ENCODE peak calls at places on chromosomes 2 and 18, in eight cellular contexts. One of them, this sample, is unnamed.

GRCh38 chr2:2007551-2008501 is 263.5 kb upstream of the PXDN start:
- DNase-seq in stimulated activated CD4-positive, alpha-beta T cell treated with anti-CD3 and anti-CD28 coated beads, TNF-alpha, amount 100 ng/mL, for 24 hours: no peak
- DNase-seq in endothelial cell: no peak
- DNase-seq in left ventricle myocardium superior: no peak
- DNase-seq in foreskin fibroblast: no peak
- DNase-seq in MG63: no peak
- DNase-seq in activated CD4-positive, alpha-beta T cell treated with anti-CD3 and anti-CD28 coated beads for 36 hours: no peak
- DNase-seq in kidney tubule cell: no peak
- DNase-seq in this sample: no peak

GRCh38 chr2:225022188-225022587 is 20.1 kb downstream of the DOCK10 start:
- DNase-seq in stimulated activated CD4-positive, alpha-beta T cell treated with anti-CD3 and anti-CD28 coated beads, TNF-alpha, amount 100 ng/mL, for 24 hours: no peak
- DNase-seq in endothelial cell: no peak
- DNase-seq in left ventricle myocardium superior: no peak
- DNase-seq in foreskin fibroblast: no peak
- DNase-seq in MG63: no peak
- DNase-seq in activated CD4-positive, alpha-beta T cell treated with anti-CD3 and anti-CD28 coated beads for 36 hours: no peak
- DNase-seq in kidney tubule cell: no peak
- DNase-seq in this sample: no peak

GRCh38 chr2:196967126-196967525 is 40.6 kb upstream of the PGAP1 start:
- DNase-seq in stimulated activated CD4-positive, alpha-beta T cell treated with anti-CD3 and anti-CD28 coated beads, TNF-alpha, amount 100 ng/mL, for 24 hours: no peak
- DNase-seq in endothelial cell: no peak
- DNase-seq in left ventricle myocardium superior: no peak
- DNase-seq in foreskin fibroblast: peak
- DNase-seq in MG63: no peak
- DNase-seq in activated CD4-positive, alpha-beta T cell treated with anti-CD3 and anti-CD28 coated beads for 36 hours: no peak
- DNase-seq in kidney tubule cell: peak
- DNase-seq in this sample: peak

GRCh38 chr18:65206551-65207260 is 544.1 kb upstream of the CDH7 start:
- DNase-seq in stimulated activated CD4-positive, alpha-beta T cell treated with anti-CD3 and anti-CD28 coated beads, TNF-alpha, amount 100 ng/mL, for 24 hours: no peak
- DNase-seq in endothelial cell: peak
- DNase-seq in left ventricle myocardium superior: peak
- DNase-seq in foreskin fibroblast: no peak
- DNase-seq in MG63: no peak
- DNase-seq in activated CD4-positive, alpha-beta T cell treated with anti-CD3 and anti-CD28 coated beads for 36 hours: no peak
- DNase-seq in kidney tubule cell: no peak
- DNase-seq in this sample: no peak

GRCh38 chr2:233421091-233421816 is 67.0 kb downstream of the DGKD start:
- DNase-seq in stimulated activated CD4-positive, alpha-beta T cell treated with anti-CD3 and anti-CD28 coated beads, TNF-alpha, amount 100 ng/mL, for 24 hours: no peak
- DNase-seq in endothelial cell: no peak
- DNase-seq in left ventricle myocardium superior: no peak
- DNase-seq in foreskin fibroblast: no peak
- DNase-seq in MG63: no peak
- DNase-seq in activated CD4-positive, alpha-beta T cell treated with anti-CD3 and anti-CD28 coated beads for 36 hours: no peak
- DNase-seq in kidney tubule cell: no peak
- DNase-seq in this sample: no peak

GRCh38 chr2:201969241-201969937 is 64.3 kb upstream of the FZD7 start:
- DNase-seq in stimulated activated CD4-positive, alpha-beta T cell treated with anti-CD3 and anti-CD28 coated beads, TNF-alpha, amount 100 ng/mL, for 24 hours: no peak
- DNase-seq in endothelial cell: no peak
- DNase-seq in left ventricle myocardium superior: no peak
- DNase-seq in foreskin fibroblast: no peak
- DNase-seq in MG63: no peak
- DNase-seq in activated CD4-positive, alpha-beta T cell treated with anti-CD3 and anti-CD28 coated beads for 36 hours: no peak
- DNase-seq in kidney tubule cell: no peak
- DNase-seq in this sample: no peak

GRCh38 chr2:10720306-10720705 is 1.1 kb upstream of the ATP6V1C2 start:
- DNase-seq in stimulated activated CD4-positive, alpha-beta T cell treated with anti-CD3 and anti-CD28 coated beads, TNF-alpha, amount 100 ng/mL, for 24 hours: no peak
- DNase-seq in endothelial cell: no peak
- DNase-seq in left ventricle myocardium superior: no peak
- DNase-seq in foreskin fibroblast: no peak
- DNase-seq in MG63: no peak
- DNase-seq in activated CD4-positive, alpha-beta T cell treated with anti-CD3 and anti-CD28 coated beads for 36 hours: no peak
- DNase-seq in kidney tubule cell: no peak
- DNase-seq in this sample: no peak

GRCh38 chr2:1731963-1732768 is 12.1 kb downstream of the PXDN start:
- DNase-seq in stimulated activated CD4-positive, alpha-beta T cell treated with anti-CD3 and anti-CD28 coated beads, TNF-alpha, amount 100 ng/mL, for 24 hours: no peak
- DNase-seq in endothelial cell: no peak
- DNase-seq in left ventricle myocardium superior: peak
- DNase-seq in foreskin fibroblast: peak
- DNase-seq in MG63: peak
- DNase-seq in activated CD4-positive, alpha-beta T cell treated with anti-CD3 and anti-CD28 coated beads for 36 hours: no peak
- DNase-seq in kidney tubule cell: peak
- DNase-seq in this sample: no peak

GRCh38 chr2:214808481-214808931 is 977 bp downstream of the BARD1 start:
- DNase-seq in stimulated activated CD4-positive, alpha-beta T cell treated with anti-CD3 and anti-CD28 coated beads, TNF-alpha, amount 100 ng/mL, for 24 hours: no peak
- DNase-seq in endothelial cell: no peak
- DNase-seq in left ventricle myocardium superior: no peak
- DNase-seq in foreskin fibroblast: peak
- DNase-seq in MG63: no peak
- DNase-seq in activated CD4-positive, alpha-beta T cell treated with anti-CD3 and anti-CD28 coated beads for 36 hours: no peak
- DNase-seq in kidney tubule cell: peak
- DNase-seq in this sample: no peak

GRCh38 chr2:108965540-108966299 is 23.3 kb downstream of the EDAR start:
- DNase-seq in stimulated activated CD4-positive, alpha-beta T cell treated with anti-CD3 and anti-CD28 coated beads, TNF-alpha, amount 100 ng/mL, for 24 hours: no peak
- DNase-seq in endothelial cell: no peak
- DNase-seq in left ventricle myocardium superior: no peak
- DNase-seq in foreskin fibroblast: no peak
- DNase-seq in MG63: no peak
- DNase-seq in activated CD4-positive, alpha-beta T cell treated with anti-CD3 and anti-CD28 coated beads for 36 hours: peak
- DNase-seq in kidney tubule cell: no peak
- DNase-seq in this sample: no peak

GRCh38 chr2:38516122-38516521 is 86.6 kb downstream of the HNRNPLL start:
- DNase-seq in stimulated activated CD4-positive, alpha-beta T cell treated with anti-CD3 and anti-CD28 coated beads, TNF-alpha, amount 100 ng/mL, for 24 hours: no peak
- DNase-seq in endothelial cell: no peak
- DNase-seq in left ventricle myocardium superior: no peak
- DNase-seq in foreskin fibroblast: no peak
- DNase-seq in MG63: no peak
- DNase-seq in activated CD4-positive, alpha-beta T cell treated with anti-CD3 and anti-CD28 coated beads for 36 hours: no peak
- DNase-seq in kidney tubule cell: no peak
- DNase-seq in this sample: no peak

GRCh38 chr2:239913632-239914417 is 111.3 kb downstream of the NDUFA10 start:
- DNase-seq in stimulated activated CD4-positive, alpha-beta T cell treated with anti-CD3 and anti-CD28 coated beads, TNF-alpha, amount 100 ng/mL, for 24 hours: no peak
- DNase-seq in endothelial cell: no peak
- DNase-seq in left ventricle myocardium superior: no peak
- DNase-seq in foreskin fibroblast: no peak
- DNase-seq in MG63: no peak
- DNase-seq in activated CD4-positive, alpha-beta T cell treated with anti-CD3 and anti-CD28 coated beads for 36 hours: no peak
- DNase-seq in kidney tubule cell: no peak
- DNase-seq in this sample: no peak

GRCh38 chr2:2720351-2720750 is 389.3 kb upstream of the MYT1L start:
- DNase-seq in stimulated activated CD4-positive, alpha-beta T cell treated with anti-CD3 and anti-CD28 coated beads, TNF-alpha, amount 100 ng/mL, for 24 hours: no peak
- DNase-seq in endothelial cell: no peak
- DNase-seq in left ventricle myocardium superior: no peak
- DNase-seq in foreskin fibroblast: no peak
- DNase-seq in MG63: no peak
- DNase-seq in activated CD4-positive, alpha-beta T cell treated with anti-CD3 and anti-CD28 coated beads for 36 hours: no peak
- DNase-seq in kidney tubule cell: no peak
- DNase-seq in this sample: no peak

GRCh38 chr18:70132999-70133398 is 72.5 kb downstream of the RTTN start:
- DNase-seq in stimulated activated CD4-positive, alpha-beta T cell treated with anti-CD3 and anti-CD28 coated beads, TNF-alpha, amount 100 ng/mL, for 24 hours: no peak
- DNase-seq in endothelial cell: no peak
- DNase-seq in left ventricle myocardium superior: no peak
- DNase-seq in foreskin fibroblast: peak
- DNase-seq in MG63: peak
- DNase-seq in activated CD4-positive, alpha-beta T cell treated with anti-CD3 and anti-CD28 coated beads for 36 hours: no peak
- DNase-seq in kidney tubule cell: peak
- DNase-seq in this sample: peak

GRCh38 chr18:3012306-3012919 is 531 bp downstream of the LPIN2 start:
- DNase-seq in stimulated activated CD4-positive, alpha-beta T cell treated with anti-CD3 and anti-CD28 coated beads, TNF-alpha, amount 100 ng/mL, for 24 hours: peak
- DNase-seq in endothelial cell: peak
- DNase-seq in left ventricle myocardium superior: peak
- DNase-seq in foreskin fibroblast: peak
- DNase-seq in MG63: peak
- DNase-seq in activated CD4-positive, alpha-beta T cell treated with anti-CD3 and anti-CD28 coated beads for 36 hours: peak
- DNase-seq in kidney tubule cell: peak
- DNase-seq in this sample: peak

GRCh38 chr2:234395801-234396478 is 100.9 kb downstream of the ARL4C start:
- DNase-seq in stimulated activated CD4-positive, alpha-beta T cell treated with anti-CD3 and anti-CD28 coated beads, TNF-alpha, amount 100 ng/mL, for 24 hours: no peak
- DNase-seq in endothelial cell: no peak
- DNase-seq in left ventricle myocardium superior: no peak
- DNase-seq in foreskin fibroblast: no peak
- DNase-seq in MG63: no peak
- DNase-seq in activated CD4-positive, alpha-beta T cell treated with anti-CD3 and anti-CD28 coated beads for 36 hours: no peak
- DNase-seq in kidney tubule cell: no peak
- DNase-seq in this sample: no peak

GRCh38 chr18:4068552-4069158 is 386.5 kb downstream of the DLGAP1 start:
- DNase-seq in stimulated activated CD4-positive, alpha-beta T cell treated with anti-CD3 and anti-CD28 coated beads, TNF-alpha, amount 100 ng/mL, for 24 hours: peak
- DNase-seq in endothelial cell: peak
- DNase-seq in left ventricle myocardium superior: no peak
- DNase-seq in foreskin fibroblast: peak
- DNase-seq in MG63: peak
- DNase-seq in activated CD4-positive, alpha-beta T cell treated with anti-CD3 and anti-CD28 coated beads for 36 hours: peak
- DNase-seq in kidney tubule cell: peak
- DNase-seq in this sample: peak

GRCh38 chr2:160317113-160318099 is 117.3 kb upstream of the ITGB6 start:
- DNase-seq in stimulated activated CD4-positive, alpha-beta T cell treated with anti-CD3 and anti-CD28 coated beads, TNF-alpha, amount 100 ng/mL, for 24 hours: no peak
- DNase-seq in endothelial cell: no peak
- DNase-seq in left ventricle myocardium superior: no peak
- DNase-seq in foreskin fibroblast: no peak
- DNase-seq in MG63: no peak
- DNase-seq in activated CD4-positive, alpha-beta T cell treated with anti-CD3 and anti-CD28 coated beads for 36 hours: no peak
- DNase-seq in kidney tubule cell: no peak
- DNase-seq in this sample: peak

GRCh38 chr2:176018708-176019107 is 16.6 kb upstream of the LNPK start:
- DNase-seq in stimulated activated CD4-positive, alpha-beta T cell treated with anti-CD3 and anti-CD28 coated beads, TNF-alpha, amount 100 ng/mL, for 24 hours: no peak
- DNase-seq in endothelial cell: no peak
- DNase-seq in left ventricle myocardium superior: no peak
- DNase-seq in foreskin fibroblast: peak
- DNase-seq in MG63: peak
- DNase-seq in activated CD4-positive, alpha-beta T cell treated with anti-CD3 and anti-CD28 coated beads for 36 hours: no peak
- DNase-seq in kidney tubule cell: no peak
- DNase-seq in this sample: peak

GRCh38 chr2:226877491-226877890 is 41.6 kb downstream of the RHBDD1 start:
- DNase-seq in stimulated activated CD4-positive, alpha-beta T cell treated with anti-CD3 and anti-CD28 coated beads, TNF-alpha, amount 100 ng/mL, for 24 hours: no peak
- DNase-seq in endothelial cell: no peak
- DNase-seq in left ventricle myocardium superior: no peak
- DNase-seq in foreskin fibroblast: no peak
- DNase-seq in MG63: no peak
- DNase-seq in activated CD4-positive, alpha-beta T cell treated with anti-CD3 and anti-CD28 coated beads for 36 hours: no peak
- DNase-seq in kidney tubule cell: no peak
- DNase-seq in this sample: no peak

This sample was measured in fibroblast of lung.